ENCODE peak calls at places on chromosome 15, in seven cellular contexts. One of them, this sample, is unnamed.

GRCh38 chr15:77720617-77721016 is 87.9 kb upstream of the LINGO1 start:
- DNase-seq in left lung: peak; percentile 51
- DNase-seq in heart right ventricle: no peak
- DNase-seq in HCT116: no peak
- DNase-seq in mucosa of descending colon: no peak
- DNase-seq in GM23248: peak; percentile 12
- DNase-seq in Caco-2: no peak
- DNase-seq in this sample: no peak

GRCh38 chr15:99441871-99442267 is 123.9 kb upstream of the MEF2A start:
- DNase-seq in left lung: no peak
- DNase-seq in heart right ventricle: peak; percentile 4
- DNase-seq in HCT116: no peak
- DNase-seq in mucosa of descending colon: no peak
- DNase-seq in GM23248: no peak
- DNase-seq in Caco-2: no peak
- DNase-seq in this sample: no peak

GRCh38 chr15:47415539-47415971 is 301.8 kb upstream of the SEMA6D start:
- DNase-seq in left lung: no peak
- DNase-seq in heart right ventricle: no peak
- DNase-seq in HCT116: no peak
- DNase-seq in mucosa of descending colon: no peak
- DNase-seq in GM23248: peak; percentile 5
- DNase-seq in Caco-2: no peak
- DNase-seq in this sample: no peak

GRCh38 chr15:29821416-29822099 is 710 bp downstream of the TJP1 start:
- DNase-seq in left lung: peak; percentile 86
- DNase-seq in heart right ventricle: peak; percentile 83
- DNase-seq in HCT116: peak; percentile 70
- DNase-seq in mucosa of descending colon: peak; percentile 82
- DNase-seq in GM23248: peak; percentile 93
- DNase-seq in Caco-2: peak; percentile 96
- DNase-seq in this sample: no peak

GRCh38 chr15:95416576-95416975 is 913.9 kb upstream of the NR2F2 start:
- DNase-seq in left lung: no peak
- DNase-seq in heart right ventricle: no peak
- DNase-seq in HCT116: no peak
- DNase-seq in mucosa of descending colon: no peak
- DNase-seq in GM23248: no peak
- DNase-seq in Caco-2: no peak
- DNase-seq in this sample: no peak

GRCh38 chr15:87672309-87672897 is 584.1 kb downstream of the NTRK3 start:
- DNase-seq in left lung: no peak
- DNase-seq in heart right ventricle: peak; percentile 23
- DNase-seq in HCT116: no peak
- DNase-seq in mucosa of descending colon: no peak
- DNase-seq in GM23248: peak; percentile 67
- DNase-seq in Caco-2: peak; percentile 54
- DNase-seq in this sample: no peak

GRCh38 chr15:36954486-36954885 is 145.9 kb downstream of the MEIS2 start:
- DNase-seq in left lung: no peak
- DNase-seq in heart right ventricle: no peak
- DNase-seq in HCT116: no peak
- DNase-seq in mucosa of descending colon: no peak
- DNase-seq in GM23248: peak; percentile 36
- DNase-seq in Caco-2: no peak
- DNase-seq in this sample: no peak

GRCh38 chr15:101600024-101600423 is 52.2 kb downstream of the TM2D3 start:
- DNase-seq in left lung: no peak
- DNase-seq in heart right ventricle: no peak
- DNase-seq in HCT116: no peak
- DNase-seq in mucosa of descending colon: no peak
- DNase-seq in GM23248: no peak
- DNase-seq in Caco-2: peak; percentile 34
- DNase-seq in this sample: no peak

DNA sequence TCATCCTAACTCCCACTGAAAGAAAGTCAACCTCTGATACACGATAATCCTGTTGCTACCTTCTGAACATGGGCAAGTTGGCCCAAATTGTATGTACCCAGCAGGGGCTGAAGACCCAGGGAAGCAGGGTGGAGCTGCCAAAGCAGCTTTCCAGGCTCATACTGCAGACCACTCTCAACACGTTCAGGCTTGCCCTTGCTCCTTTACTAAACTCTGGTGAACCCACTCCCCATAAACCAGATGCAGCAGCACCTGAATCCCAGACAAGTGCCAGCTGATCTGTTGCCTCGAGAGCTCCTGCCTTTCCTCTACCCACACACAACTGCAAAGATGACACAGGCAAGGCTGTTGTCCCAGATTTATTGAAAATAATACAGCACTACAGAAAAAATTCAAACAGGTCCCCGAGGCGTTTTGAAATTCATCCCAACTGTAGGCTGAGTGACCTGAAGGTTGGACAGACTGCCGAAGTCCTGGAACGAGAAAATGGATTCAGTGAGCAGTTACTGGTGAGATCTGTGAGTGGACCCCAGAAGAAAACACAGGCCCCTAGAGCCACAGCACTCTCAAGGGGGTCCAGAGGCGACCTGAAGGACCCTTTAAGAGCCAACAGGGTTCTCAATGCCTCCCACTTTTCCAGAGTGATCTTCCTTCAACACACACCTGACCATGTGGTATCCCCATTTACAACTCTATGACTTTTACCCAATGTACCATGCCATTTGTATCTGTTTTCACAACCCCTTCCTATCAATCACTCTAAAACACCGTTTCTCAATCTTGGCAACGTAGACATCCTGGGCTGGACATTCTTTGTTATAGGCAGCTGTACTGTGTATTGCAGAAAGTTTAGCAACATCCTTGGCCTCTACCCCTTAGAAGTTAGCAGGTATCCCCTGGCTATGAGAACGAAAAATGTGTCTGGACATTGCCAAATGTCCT is 3.6 kb downstream of the RPS17 start:
- DNase-seq in left lung: no peak
- DNase-seq in heart right ventricle: no peak
- DNase-seq in HCT116: no peak
- DNase-seq in mucosa of descending colon: no peak
- DNase-seq in GM23248: peak; percentile 1
- DNase-seq in Caco-2: no peak
- DNase-seq in this sample: no peak
- H3K36me3 ChIP-seq in left lung: peaks cover 63% of the 10 kb centered on the region
- H3K36me3 ChIP-seq in heart right ventricle: peaks cover 47% of the 10 kb centered on the region
- H3K36me3 ChIP-seq in HCT116: peaks cover 34% of the 10 kb centered on the region
- H3K36me3 ChIP-seq in mucosa of descending colon: peaks cover 9% of the 10 kb centered on the region
- H3K36me3 ChIP-seq in GM23248: peaks cover 25% of the 10 kb centered on the region
- H3K36me3 ChIP-seq in Caco-2: peaks cover 11% of the 10 kb centered on the region
- H3K36me3 ChIP-seq in this sample: peaks cover 43% of the 10 kb centered on the region

DNA sequence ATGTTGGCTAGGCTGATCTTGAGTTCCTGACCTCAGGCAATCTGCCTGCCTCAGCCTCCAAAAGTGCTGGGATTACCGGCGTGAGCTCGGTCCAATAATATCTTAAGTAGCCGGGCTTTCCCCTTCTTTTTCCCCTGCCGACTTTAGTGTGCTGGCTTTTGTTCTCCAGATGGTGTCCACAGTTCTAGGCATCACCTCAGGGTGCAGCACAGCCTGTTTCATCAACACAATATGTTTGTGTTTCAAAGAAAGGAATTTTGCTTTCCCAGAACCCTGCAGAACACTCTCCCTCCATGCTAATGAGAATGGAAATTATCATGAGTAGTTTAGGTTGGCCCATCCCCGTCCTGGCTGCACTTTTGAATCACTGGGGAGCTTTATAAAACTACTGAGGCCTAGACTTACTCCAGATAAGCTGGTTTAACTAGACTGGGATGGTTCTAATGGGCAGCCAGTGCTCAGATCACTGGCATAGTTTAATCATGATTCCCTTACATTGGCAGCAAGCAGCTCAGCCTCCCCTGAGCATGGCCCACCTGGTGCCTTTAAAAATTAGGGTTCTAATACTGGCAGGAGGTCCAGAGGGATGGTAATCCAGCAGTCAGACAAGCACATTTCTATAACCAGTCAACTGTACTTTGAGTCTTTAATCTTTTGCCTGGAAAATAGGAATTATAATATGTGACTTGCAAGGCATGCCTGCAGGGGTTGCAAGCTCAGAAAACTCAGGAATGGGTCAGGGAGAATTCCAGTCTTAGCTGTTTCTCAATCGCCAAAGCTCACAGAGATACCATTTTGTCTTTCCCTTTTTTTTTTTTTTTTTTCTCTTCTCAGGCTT is 127.6 kb upstream of the RASGRP1 start:
- DNase-seq in left lung: no peak
- DNase-seq in heart right ventricle: no peak
- DNase-seq in HCT116: no peak
- DNase-seq in mucosa of descending colon: no peak
- DNase-seq in GM23248: no peak
- DNase-seq in Caco-2: no peak
- DNase-seq in this sample: no peak
- H3K4me1 ChIP-seq in left lung: no peaks in the 10 kb centered on the region
- H3K4me1 ChIP-seq in heart right ventricle: no peaks in the 10 kb centered on the region
- H3K4me1 ChIP-seq in HCT116: no peaks in the 10 kb centered on the region
- H3K4me1 ChIP-seq in mucosa of descending colon: no peaks in the 10 kb centered on the region
- H3K4me1 ChIP-seq in GM23248: peaks cover 14% of the 10 kb centered on the region
- H3K4me1 ChIP-seq in Caco-2: no peaks in the 10 kb centered on the region
- H3K4me1 ChIP-seq in this sample: peaks cover 61% of the 10 kb centered on the region

DNA sequence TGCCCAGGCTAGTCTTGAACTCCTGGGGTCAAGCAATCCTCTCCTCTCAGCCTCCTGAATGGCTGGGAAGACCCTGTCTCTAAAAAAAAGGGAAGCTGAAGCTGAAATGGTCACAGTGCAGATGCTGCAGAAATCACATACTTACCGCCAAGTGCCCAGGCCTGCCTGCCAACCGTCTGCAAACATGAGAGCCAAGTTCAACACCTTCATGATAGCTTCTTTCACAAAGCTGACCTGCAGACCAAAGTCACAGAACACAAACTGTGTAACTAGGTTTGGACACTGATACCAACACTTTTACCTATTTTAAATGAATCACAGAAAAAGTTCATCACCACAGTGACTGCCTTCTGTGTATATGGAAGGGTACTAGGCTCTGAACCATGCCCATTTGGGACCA is 22.8 kb upstream of the CYFIP1 start:
- DNase-seq in left lung: no peak
- DNase-seq in heart right ventricle: no peak
- DNase-seq in HCT116: no peak
- DNase-seq in mucosa of descending colon: no peak
- DNase-seq in GM23248: no peak
- DNase-seq in Caco-2: no peak
- DNase-seq in this sample: no peak
- H3K36me3 ChIP-seq in left lung: peaks cover 84% of the 10 kb centered on the region
- H3K36me3 ChIP-seq in heart right ventricle: peaks cover 96% of the 10 kb centered on the region
- H3K36me3 ChIP-seq in HCT116: peaks cover 33% of the 10 kb centered on the region
- H3K36me3 ChIP-seq in mucosa of descending colon: peaks cover 5% of the 10 kb centered on the region
- H3K36me3 ChIP-seq in GM23248: peaks cover 46% of the 10 kb centered on the region
- H3K36me3 ChIP-seq in Caco-2: peaks cover 1% of the 10 kb centered on the region
- H3K36me3 ChIP-seq in this sample: peaks cover 30% of the 10 kb centered on the region

DNA sequence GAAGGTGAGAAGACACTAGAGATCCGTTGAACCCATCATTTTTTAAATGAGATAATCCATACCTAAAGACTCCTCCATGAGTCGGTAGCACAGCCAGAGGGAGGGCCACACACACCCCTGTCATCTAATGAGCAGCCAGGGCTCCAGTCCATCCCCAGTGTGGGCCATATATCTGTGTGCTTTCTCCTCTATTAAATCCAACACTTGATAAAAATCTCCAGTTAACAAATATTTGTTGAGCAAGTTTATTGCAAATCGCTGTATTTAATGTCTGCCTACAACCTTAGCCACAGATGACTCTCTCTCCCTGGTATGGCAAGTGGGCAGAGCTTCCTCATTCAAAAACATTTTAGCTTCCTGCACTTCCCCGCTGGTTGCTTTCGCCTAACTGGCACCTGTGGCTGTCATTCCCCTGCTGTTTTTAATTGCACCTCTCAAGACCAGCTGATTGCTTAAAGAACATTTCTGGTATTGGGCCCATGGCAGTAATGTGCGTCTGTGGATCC is 82.8 kb downstream of the SMAD3 start:
- DNase-seq in left lung: no peak
- DNase-seq in heart right ventricle: no peak
- DNase-seq in HCT116: no peak
- DNase-seq in mucosa of descending colon: no peak
- DNase-seq in GM23248: peak; percentile 90
- DNase-seq in Caco-2: no peak
- DNase-seq in this sample: no peak
- H3K4me1 ChIP-seq in left lung: peaks cover 52% of the 10 kb centered on the region
- H3K4me1 ChIP-seq in heart right ventricle: peaks cover 52% of the 10 kb centered on the region
- H3K4me1 ChIP-seq in HCT116: peaks cover 69% of the 10 kb centered on the region
- H3K4me1 ChIP-seq in mucosa of descending colon: peaks cover 58% of the 10 kb centered on the region
- H3K4me1 ChIP-seq in GM23248: peaks cover 80% of the 10 kb centered on the region
- H3K4me1 ChIP-seq in Caco-2: peaks cover 72% of the 10 kb centered on the region
- H3K4me1 ChIP-seq in this sample: peaks cover 66% of the 10 kb centered on the region

GRCh38 chr15:65174491-65174890 is 10.7 kb downstream of the CLPX start:
- DNase-seq in left lung: no peak
- DNase-seq in heart right ventricle: no peak
- DNase-seq in HCT116: no peak
- DNase-seq in mucosa of descending colon: no peak
- DNase-seq in GM23248: no peak
- DNase-seq in Caco-2: no peak
- DNase-seq in this sample: no peak
- H3K36me3 ChIP-seq in left lung: peaks cover 97% of the 10 kb centered on the region
- H3K36me3 ChIP-seq in heart right ventricle: peaks cover 87% of the 10 kb centered on the region
- H3K36me3 ChIP-seq in HCT116: peaks cover 35% of the 10 kb centered on the region
- H3K36me3 ChIP-seq in mucosa of descending colon: no peaks in the 10 kb centered on the region
- H3K36me3 ChIP-seq in GM23248: peaks cover 49% of the 10 kb centered on the region
- H3K36me3 ChIP-seq in Caco-2: no peaks in the 10 kb centered on the region
- H3K36me3 ChIP-seq in this sample: peaks cover 28% of the 10 kb centered on the region

GRCh38 chr15:70321106-70321809 is 223.5 kb upstream of the TLE3 start:
- DNase-seq in left lung: no peak
- DNase-seq in heart right ventricle: no peak
- DNase-seq in HCT116: no peak
- DNase-seq in mucosa of descending colon: no peak
- DNase-seq in GM23248: no peak
- DNase-seq in Caco-2: no peak
- DNase-seq in this sample: no peak
- H3K4me1 ChIP-seq in left lung: peaks cover 31% of the 10 kb centered on the region
- H3K4me1 ChIP-seq in heart right ventricle: peaks cover 19% of the 10 kb centered on the region
- H3K4me1 ChIP-seq in HCT116: no peaks in the 10 kb centered on the region
- H3K4me1 ChIP-seq in mucosa of descending colon: peaks cover 24% of the 10 kb centered on the region
- H3K4me1 ChIP-seq in GM23248: peaks cover 50% of the 10 kb centered on the region
- H3K4me1 ChIP-seq in Caco-2: peaks cover 26% of the 10 kb centered on the region
- H3K4me1 ChIP-seq in this sample: no peaks in the 10 kb centered on the region

DNA sequence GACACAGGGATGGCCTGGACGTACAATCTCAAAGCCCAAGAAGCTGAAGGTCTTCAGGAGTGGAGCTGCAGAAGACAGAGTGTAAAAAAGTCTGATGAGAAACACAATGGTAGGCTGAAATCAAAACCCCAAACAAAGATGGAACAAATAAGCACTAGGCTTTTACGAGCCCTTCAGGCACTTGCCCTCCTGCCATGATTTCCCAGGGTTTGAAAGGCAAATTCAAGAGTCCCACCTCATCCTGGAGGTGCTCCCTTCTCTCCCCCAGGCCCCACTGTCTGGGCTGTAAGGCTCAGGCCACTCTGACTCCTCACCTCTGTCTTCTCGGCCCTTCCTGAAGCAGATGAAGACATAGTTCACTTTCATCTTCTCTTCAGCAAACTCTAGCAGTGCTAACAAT is 86.6 kb downstream of the RBPMS2 start:
- DNase-seq in left lung: no peak
- DNase-seq in heart right ventricle: no peak
- DNase-seq in HCT116: no peak
- DNase-seq in mucosa of descending colon: no peak
- DNase-seq in GM23248: no peak
- DNase-seq in Caco-2: no peak
- DNase-seq in this sample: no peak
- H3K36me3 ChIP-seq in left lung: peaks cover 81% of the 10 kb centered on the region
- H3K36me3 ChIP-seq in heart right ventricle: peaks cover 83% of the 10 kb centered on the region
- H3K36me3 ChIP-seq in HCT116: peaks cover 41% of the 10 kb centered on the region
- H3K36me3 ChIP-seq in mucosa of descending colon: no peaks in the 10 kb centered on the region
- H3K36me3 ChIP-seq in GM23248: peaks cover 45% of the 10 kb centered on the region
- H3K36me3 ChIP-seq in Caco-2: peaks cover 6% of the 10 kb centered on the region
- H3K36me3 ChIP-seq in this sample: peaks cover 43% of the 10 kb centered on the region

This sample was measured in CD8-positive, alpha-beta memory T cell.